ENCODE peak calls at places on chromosomes 7 and 10, in eight cellular contexts. S, R, T, E, O, K, Q and P are unnamed samples.
A peak's percentile ranks its signal among the peaks of the same experiment; 100 is the strongest.

GRCh38 chr10:119030421-119031250 is 1.1 kb downstream of the NANOS1 start:
- DNase-seq in S (peak; percentile 42), R (peak; percentile 91), T (peak; percentile 64), E (peak; percentile 89), O (peak; percentile 46), K (peak; percentile 52), Q (peak; percentile 80), P (peak; percentile 52)

GRCh38 chr7:128796325-128796724 is 4.6 kb downstream of the CCDC136 start:
- DNase-seq in S (peak; percentile 89), R (no peak), T (no peak), E (no peak), O (no peak), K (no peak), Q (no peak), P (peak; percentile 65)

GRCh38 chr10:80454526-80455460 is 683 bp downstream of the TSPAN14 start:
- DNase-seq in S (no peak), R (peak; percentile 49), T (no peak), E (peak; percentile 56), O (peak; percentile 39), K (no peak), Q (peak; percentile 41), P (peak; percentile 35)

GRCh38 chr7:142880886-142881505 is 4.5 kb downstream of the TRPV6 start:
- DNase-seq in S (no peak), R (peak; percentile 81), T (peak; percentile 37), E (peak; percentile 61), O (no peak), K (peak; percentile 68), Q (peak; percentile 79), P (peak; percentile 14)

GRCh38 chr10:84012831-84013458 is 126.4 kb upstream of the GHITM start:
- DNase-seq in S (no peak), R (no peak), T (no peak), E (no peak), O (no peak), K (no peak), Q (no peak), P (no peak)

GRCh38 chr10:120336910-120337540 is 120.0 kb upstream of the PLPP4 start:
- DNase-seq in S (peak; percentile 7), R (peak; percentile 91), T (peak; percentile 51), E (peak; percentile 67), O (peak; percentile 45), K (peak; percentile 71), Q (peak; percentile 67), P (peak; percentile 10)

GRCh38 chr7:34096135-34096775 is 190.9 kb downstream of the BMPER start:
- DNase-seq in S (peak; percentile 92), R (no peak), T (no peak), E (no peak), O (peak; percentile 65), K (peak; percentile 6), Q (no peak), P (peak; percentile 98)

GRCh38 chr10:60957667-60958221 is 13.8 kb upstream of the RHOBTB1 start:
- DNase-seq in S (no peak), R (no peak), T (no peak), E (no peak), O (no peak), K (no peak), Q (no peak), P (no peak)

GRCh38 chr10:128047337-128047736 is 78.9 kb downstream of the MKI67 start:
- DNase-seq in S (peak; percentile 35), R (peak; percentile 95), T (peak; percentile 88), E (peak; percentile 72), O (peak; percentile 95), K (peak; percentile 88), Q (peak; percentile 95), P (no peak)

GRCh38 chr10:128868481-128868880 is 598.6 kb upstream of the MGMT start:
- DNase-seq in S (no peak), R (no peak), T (no peak), E (no peak), O (no peak), K (no peak), Q (no peak), P (no peak)

GRCh38 chr7:42980084-42980483 is 47.9 kb downstream of the MRPL32 start:
- DNase-seq in S (no peak), R (no peak), T (no peak), E (no peak), O (no peak), K (no peak), Q (no peak), P (no peak)

GRCh38 chr7:68371985-68372384 is 1226.3 kb upstream of the AUTS2 start:
- DNase-seq in S (no peak), R (no peak), T (no peak), E (no peak), O (no peak), K (no peak), Q (no peak), P (no peak)

GRCh38 chr10:131832056-131832685 is 68.6 kb upstream of the PPP2R2D start:
- DNase-seq in S (no peak), R (no peak), T (no peak), E (no peak), O (no peak), K (no peak), Q (no peak), P (no peak)

GRCh38 chr10:71302874-71303568 is 16.0 kb upstream of the SLC29A3 start:
- DNase-seq in S (peak; percentile 40), R (peak; percentile 83), T (peak; percentile 43), E (peak; percentile 77), O (peak; percentile 48), K (peak; percentile 64), Q (no peak), P (peak; percentile 55)

GRCh38 chr7:33190688-33191304 is 61.4 kb downstream of the BBS9 start:
- DNase-seq in S (no peak), R (no peak), T (no peak), E (no peak), O (no peak), K (no peak), Q (no peak), P (no peak)

GRCh38 chr10:60282771-60283353 is 106.8 kb downstream of the ANK3 start:
- DNase-seq in S (peak; percentile 87), R (peak; percentile 72), T (no peak), E (no peak), O (peak; percentile 58), K (peak; percentile 99), Q (no peak), P (peak; percentile 91)

GRCh38 chr7:4200546-4201094 is 481.5 kb upstream of the FOXK1 start:
- DNase-seq in S (no peak), R (no peak), T (no peak), E (no peak), O (peak; percentile 32), K (peak; percentile 19), Q (no peak), P (no peak)

GRCh38 chr7:20299145-20299544 is 31.6 kb upstream of the ITGB8 start:
- DNase-seq in S (peak; percentile 66), R (no peak), T (no peak), E (no peak), O (no peak), K (no peak), Q (no peak), P (peak; percentile 78)

GRCh38 chr7:20299647-20300312 is 30.9 kb upstream of the ITGB8 start:
- DNase-seq in S (peak; percentile 37), R (no peak), T (no peak), E (no peak), O (peak; percentile 5), K (no peak), Q (no peak), P (peak; percentile 59)

GRCh38 chr7:20298486-20298901 is 32.2 kb upstream of the ITGB8 start:
- DNase-seq in S (peak; percentile 76), R (no peak), T (no peak), E (no peak), O (peak; percentile 37), K (no peak), Q (no peak), P (no peak)

GRCh38 chr7:20302866-20303265 is 27.8 kb upstream of the ITGB8 start:
- DNase-seq in S (no peak), R (no peak), T (no peak), E (no peak), O (no peak), K (no peak), Q (no peak), P (no peak)

GRCh38 chr7:20301311-20301939 is 29.3 kb upstream of the ITGB8 start:
- DNase-seq in S (peak; percentile 56), R (no peak), T (no peak), E (no peak), O (peak; percentile 59), K (peak; percentile 66), Q (no peak), P (peak; percentile 66)
- H2AFZ ChIP-seq in S (no peak overlapping the region), R (no peak overlapping the region), T (peak overlapping the region; percentile 90), E (no peak overlapping the region), O (peak overlapping the region; percentile 57), K (peak overlapping the region; percentile 35), Q (no peak overlapping the region), P (no peak overlapping the region)

GRCh38 chr7:77353407-77353721 is 62.8 kb downstream of the GSAP start:
- DNase-seq in S (peak; percentile 18), R (no peak), T (no peak), E (no peak), O (no peak), K (no peak), Q (no peak), P (peak; percentile 23)

GRCh38 chr7:77349141-77349540 is 67.0 kb downstream of the GSAP start:
- DNase-seq in S (peak; percentile 33), R (no peak), T (no peak), E (no peak), O (no peak), K (no peak), Q (no peak), P (peak; percentile 48)

GRCh38 chr7:77353911-77354310 is 62.2 kb downstream of the GSAP start:
- DNase-seq in S (no peak), R (no peak), T (no peak), E (no peak), O (no peak), K (no peak), Q (no peak), P (no peak)

GRCh38 chr7:77352688-77353406 is 63.3 kb downstream of the GSAP start:
- DNase-seq in S (no peak), R (no peak), T (no peak), E (no peak), O (peak; percentile 64), K (no peak), Q (no peak), P (no peak)

GRCh38 chr7:77351539-77352004 is 64.6 kb downstream of the GSAP start:
- DNase-seq in S (no peak), R (no peak), T (no peak), E (no peak), O (no peak), K (no peak), Q (no peak), P (no peak)
- H2AFZ ChIP-seq in S (peak overlapping the region; percentile 19), R (no peak overlapping the region), T (no peak overlapping the region), E (no peak overlapping the region), O (peak overlapping the region; percentile 47), K (no peak overlapping the region), Q (no peak overlapping the region), P (no peak overlapping the region)

GRCh38 chr7:12684186-12684585 is 3.2 kb upstream of the ARL4A start:
- DNase-seq in S (no peak), R (no peak), T (no peak), E (no peak), O (no peak), K (no peak), Q (no peak), P (no peak)
- H2AFZ ChIP-seq in S (no peak overlapping the region), R (no peak overlapping the region), T (peak overlapping the region; percentile 75), E (no peak overlapping the region), O (no peak overlapping the region), K (no peak overlapping the region), Q (no peak overlapping the region), P (no peak overlapping the region)

DNA sequence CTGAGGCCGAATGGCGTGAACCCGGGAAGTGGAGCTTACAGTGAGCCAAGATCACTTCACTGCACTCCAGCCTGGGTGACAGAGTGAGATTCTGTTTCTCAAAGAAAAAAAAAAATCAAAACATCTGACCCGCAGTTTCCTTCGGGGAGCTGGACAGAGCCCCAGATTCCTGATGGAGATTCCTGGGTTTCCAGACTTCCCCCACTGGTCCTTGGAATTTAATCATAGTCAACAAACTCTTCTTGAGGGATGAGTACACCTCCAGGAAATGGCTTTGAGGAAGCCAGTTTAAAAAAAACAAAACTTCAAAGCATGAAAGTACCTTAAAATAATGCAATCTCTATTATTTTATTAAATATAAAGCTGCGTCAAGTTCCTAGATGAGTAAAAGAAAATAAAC is 1.1 kb upstream of the MAD1L1 start:
- DNase-seq in S (peak; percentile 63), R (no peak), T (no peak), E (no peak), O (no peak), K (no peak), Q (no peak), P (no peak)
- H2AFZ ChIP-seq in S (no peak overlapping the region), R (no peak overlapping the region), T (no peak overlapping the region), E (no peak overlapping the region), O (no peak overlapping the region), K (no peak overlapping the region), Q (no peak overlapping the region), P (no peak overlapping the region)